ENCODE peak calls at places on chromosomes 1 and 21, in four cellular contexts. H is Calu3, G is NCI-H1105, C is body of pancreas. D is an unnamed sample.

GRCh38 chr1:202786804-202787203 is 21.4 kb downstream of the KDM5B start:
- DNase-seq in H (no peak), G (no peak), C (no peak), D (no peak)

GRCh38 chr1:202286622-202287097 is 55.1 kb downstream of the UBE2T start:
- DNase-seq in H (no peak), G (no peak), C (peak), D (peak)

GRCh38 chr1:184910596-184910995 is 63.7 kb downstream of the NIBAN1 start:
- DNase-seq in H (no peak), G (no peak), C (peak), D (peak)

GRCh38 chr21:42704861-42705260 is 51.4 kb downstream of the PDE9A start:
- DNase-seq in H (no peak), G (no peak), C (no peak), D (no peak)

GRCh38 chr1:150552692-150553278 is 3.6 kb downstream of the ADAMTSL4 start:
- DNase-seq in H (no peak), G (no peak), C (no peak), D (no peak)

GRCh38 chr1:16915627-16915973 is 6.1 kb upstream of the CROCC start:
- DNase-seq in H (no peak), G (no peak), C (no peak), D (peak)

GRCh38 chr1:202037706-202038296 is 27.4 kb downstream of the ELF3 start:
- DNase-seq in H (no peak), G (no peak), C (peak), D (peak)

GRCh38 chr1:247334378-247335133 is 2.9 kb upstream of the ZNF496 start:
- DNase-seq in H (no peak), G (no peak), C (no peak), D (no peak)

GRCh38 chr1:67685558-67686271 is 714 bp downstream of the GADD45A start:
- DNase-seq in H (peak), G (no peak), C (peak), D (peak)

GRCh38 chr1:66478116-66478515 is 55.8 kb upstream of the SGIP1 start:
- DNase-seq in H (no peak), G (no peak), C (no peak), D (peak)

GRCh38 chr1:242425232-242425631 is 99.3 kb downstream of the PLD5 start:
- DNase-seq in H (no peak), G (no peak), C (no peak), D (no peak)

GRCh38 chr1:63703661-63704060 is 70.2 kb upstream of the ROR1 start:
- DNase-seq in H (no peak), G (peak), C (no peak), D (no peak)

GRCh38 chr1:217010253-217010652 is 287.0 kb upstream of the ESRRG start:
- DNase-seq in H (no peak), G (no peak), C (no peak), D (no peak)

GRCh38 chr1:14494931-14495330 is 103.6 kb upstream of the KAZN start:
- DNase-seq in H (no peak), G (no peak), C (no peak), D (no peak)

D was measured in fibroblast of the aortic adventitia.